ENCODE peak calls at places on chromosomes 1 and 21, in four cellular contexts. B, K, Y and H are unnamed samples.

GRCh38 chr1:156246762-156247459 is 945 bp downstream of the PAQR6 start:
- DNase-seq in K (no peak), B (no peak), Y (no peak), H (no peak)

GRCh38 chr1:153526132-153526543 is 9.7 kb downstream of the S100A6 start:
- DNase-seq in B (no peak), K (no peak), Y (no peak), H (no peak)

GRCh38 chr1:166302919-166303758 is 136.3 kb upstream of the FAM78B start:
- DNase-seq in Y (no peak), K (no peak), B (no peak), H (no peak)

GRCh38 chr1:87292684-87293493 is 35.8 kb upstream of the LMO4 start:
- DNase-seq in Y (peak), K (peak), B (peak), H (peak)

GRCh38 chr1:21764615-21765423 is 18.1 kb downstream of the USP48 start:
- DNase-seq in K (peak), B (no peak), Y (peak), H (peak)

GRCh38 chr1:70264875-70265274 is 43.7 kb downstream of the SRSF11 start:
- DNase-seq in K (no peak), B (no peak), Y (no peak), H (no peak)

GRCh38 chr1:185281245-185281644 is 35.8 kb downstream of the IVNS1ABP start:
- DNase-seq in Y (no peak), K (no peak), B (peak), H (no peak)

GRCh38 chr21:39082656-39083376 is 100.4 kb downstream of the PSMG1 start:
- DNase-seq in K (no peak), B (no peak), Y (no peak), H (no peak)

GRCh38 chr1:157993179-157994080 is at the start of gene KIRREL1:
- DNase-seq in K (no peak), B (no peak), Y (peak), H (no peak)

GRCh38 chr1:61271412-61271789 is 189.0 kb downstream of the NFIA start:
- DNase-seq in B (no peak), K (no peak), Y (no peak), H (no peak)

GRCh38 chr21:41678944-41679343 is 87.9 kb downstream of the RIPK4 start:
- DNase-seq in Y (peak), B (no peak), K (peak), H (peak)

GRCh38 chr1:175319112-175319911 is 126.7 kb upstream of the KIAA0040 start:
- DNase-seq in B (peak), K (peak), Y (peak), H (peak)

GRCh38 chr1:175317795-175318194 is 125.2 kb upstream of the KIAA0040 start:
- DNase-seq in K (no peak), B (no peak), Y (peak), H (no peak)

GRCh38 chr1:175318633-175319032 is 126.1 kb upstream of the KIAA0040 start:
- DNase-seq in K (no peak), Y (no peak), B (no peak), H (no peak)

GRCh38 chr1:175319912-175320230 is 127.3 kb upstream of the KIAA0040 start:
- DNase-seq in Y (no peak), B (no peak), K (no peak), H (no peak)

GRCh38 chr1:175317309-175317708 is 124.7 kb upstream of the KIAA0040 start:
- DNase-seq in B (no peak), K (no peak), Y (peak), H (no peak)
- TF ChIP-seq CTCF in B (peak), K (no peak), Y (peak), H (no peak)

GRCh38 chr1:201561604-201562003 is 22.7 kb downstream of the NAV1 start:
- DNase-seq in K (no peak), B (no peak), Y (no peak), H (no peak)

GRCh38 chr1:201563406-201563780 is 24.5 kb downstream of the NAV1 start:
- DNase-seq in B (no peak), K (no peak), Y (no peak), H (no peak)

GRCh38 chr1:201561195-201561564 is 22.3 kb downstream of the NAV1 start:
- DNase-seq in Y (no peak), K (no peak), B (no peak), H (no peak)

GRCh38 chr1:201562659-201563405 is 23.9 kb downstream of the NAV1 start:
- DNase-seq in B (no peak), K (no peak), Y (peak), H (no peak)

DNA sequence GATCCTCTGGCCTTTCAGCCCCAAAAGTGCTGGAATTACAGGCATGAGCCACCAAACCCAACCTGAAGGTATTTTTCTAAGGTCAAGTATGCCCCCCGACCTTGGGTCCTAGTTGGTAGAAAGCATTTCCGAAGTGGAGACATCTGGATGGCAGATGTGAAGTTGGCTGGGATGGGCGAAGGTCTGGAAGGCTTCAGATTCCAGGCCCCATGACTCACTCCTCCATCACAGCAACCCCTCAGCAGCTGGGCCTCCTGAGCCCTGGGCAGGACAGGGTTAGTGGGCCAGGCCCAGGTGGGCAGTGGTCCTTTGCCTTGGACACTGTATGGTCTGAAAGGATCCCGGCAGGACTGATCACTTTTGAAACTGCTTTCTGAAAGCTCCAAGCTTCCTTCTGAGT is 23.3 kb downstream of the NAV1 start:
- DNase-seq in Y (peak), K (no peak), B (no peak), H (no peak)
- H3K4me3 ChIP-seq in Y (no peak), K (no peak), B (no peak), H (no peak)

GRCh38 chr1:59718064-59718988 is 96.4 kb upstream of the HOOK1 start:
- DNase-seq in Y (no peak), K (peak), B (no peak), H (no peak)
- TF ChIP-seq CTCF in Y (peak), K (no peak), B (peak), H (no peak)

GRCh38 chr1:56574794-56575193 is 4.6 kb downstream of the PLPP3 start:
- DNase-seq in K (no peak), B (no peak), Y (no peak), H (no peak)
- H3K4me3 ChIP-seq in K (no peak), B (no peak), Y (peak), H (peak)